ENCODE peak calls at places on chromosomes 3 and 15, in ten cellular contexts. One of them, this sample, is unnamed.

GRCh38 chr3:193897791-193898190 is 238.2 kb upstream of the HES1 start:
- DNase-seq in spleen: no peak
- DNase-seq in choroid plexus epithelial cell: no peak
- DNase-seq in HFF-Myc: no peak
- DNase-seq in bronchial epithelial cell: no peak
- DNase-seq in A549: no peak
- DNase-seq in fibroblast of the aortic adventitia: no peak
- DNase-seq in CD4-positive, alpha-beta memory T cell: no peak
- DNase-seq in heart left ventricle: no peak
- DNase-seq in cardiac fibroblast: no peak
- DNase-seq in this sample: no peak

GRCh38 chr3:193816656-193817311 is 223.8 kb downstream of the OPA1 start:
- DNase-seq in HFF-Myc: no peak
- DNase-seq in bronchial epithelial cell: no peak
- DNase-seq in choroid plexus epithelial cell: peak; percentile 55
- DNase-seq in CD4-positive, alpha-beta memory T cell: no peak
- DNase-seq in heart left ventricle: peak; percentile 89
- DNase-seq in spleen: peak; percentile 73
- DNase-seq in A549: peak; percentile 41
- DNase-seq in fibroblast of the aortic adventitia: peak; percentile 27
- DNase-seq in cardiac fibroblast: peak; percentile 36
- DNase-seq in this sample: no peak

GRCh38 chr15:70260096-70260495 is 162.4 kb upstream of the TLE3 start:
- DNase-seq in heart left ventricle: no peak
- DNase-seq in fibroblast of the aortic adventitia: no peak
- DNase-seq in CD4-positive, alpha-beta memory T cell: no peak
- DNase-seq in cardiac fibroblast: no peak
- DNase-seq in bronchial epithelial cell: no peak
- DNase-seq in A549: no peak
- DNase-seq in spleen: peak; percentile 44
- DNase-seq in choroid plexus epithelial cell: no peak
- DNase-seq in HFF-Myc: no peak
- DNase-seq in this sample: no peak

GRCh38 chr3:133459400-133459799 is 59.5 kb downstream of the BFSP2 start:
- DNase-seq in fibroblast of the aortic adventitia: peak; percentile 41
- DNase-seq in A549: no peak
- DNase-seq in HFF-Myc: no peak
- DNase-seq in heart left ventricle: peak; percentile 32
- DNase-seq in bronchial epithelial cell: no peak
- DNase-seq in CD4-positive, alpha-beta memory T cell: no peak
- DNase-seq in choroid plexus epithelial cell: peak; percentile 46
- DNase-seq in spleen: no peak
- DNase-seq in cardiac fibroblast: no peak
- DNase-seq in this sample: no peak

GRCh38 chr3:36893137-36893557 is 51.7 kb downstream of the TRANK1 start:
- DNase-seq in A549: peak; percentile 63
- DNase-seq in bronchial epithelial cell: peak; percentile 79
- DNase-seq in HFF-Myc: no peak
- DNase-seq in fibroblast of the aortic adventitia: peak; percentile 71
- DNase-seq in cardiac fibroblast: peak; percentile 92
- DNase-seq in heart left ventricle: peak; percentile 65
- DNase-seq in CD4-positive, alpha-beta memory T cell: peak; percentile 56
- DNase-seq in spleen: peak; percentile 61
- DNase-seq in choroid plexus epithelial cell: peak; percentile 89
- DNase-seq in this sample: no peak

GRCh38 chr3:32508731-32509130 is 6.1 kb upstream of the CMTM6 start:
- DNase-seq in bronchial epithelial cell: no peak
- DNase-seq in spleen: no peak
- DNase-seq in heart left ventricle: no peak
- DNase-seq in choroid plexus epithelial cell: peak; percentile 33
- DNase-seq in A549: no peak
- DNase-seq in CD4-positive, alpha-beta memory T cell: no peak
- DNase-seq in fibroblast of the aortic adventitia: peak; percentile 27
- DNase-seq in cardiac fibroblast: peak; percentile 39
- DNase-seq in HFF-Myc: peak; percentile 61
- DNase-seq in this sample: no peak

GRCh38 chr3:159882784-159883779 is 105.6 kb upstream of the IL12A start:
- DNase-seq in cardiac fibroblast: peak; percentile 81
- DNase-seq in A549: no peak
- DNase-seq in HFF-Myc: peak; percentile 61
- DNase-seq in fibroblast of the aortic adventitia: no peak
- DNase-seq in choroid plexus epithelial cell: peak; percentile 86
- DNase-seq in spleen: no peak
- DNase-seq in CD4-positive, alpha-beta memory T cell: no peak
- DNase-seq in heart left ventricle: no peak
- DNase-seq in bronchial epithelial cell: peak; percentile 84
- DNase-seq in this sample: no peak

GRCh38 chr3:58214484-58215316 is 3.9 kb upstream of the DNASE1L3 start:
- DNase-seq in fibroblast of the aortic adventitia: no peak
- DNase-seq in choroid plexus epithelial cell: peak; percentile 40
- DNase-seq in HFF-Myc: no peak
- DNase-seq in bronchial epithelial cell: peak; percentile 100
- DNase-seq in spleen: peak; percentile 88
- DNase-seq in CD4-positive, alpha-beta memory T cell: no peak
- DNase-seq in A549: peak; percentile 31
- DNase-seq in cardiac fibroblast: peak; percentile 70
- DNase-seq in heart left ventricle: no peak
- DNase-seq in this sample: no peak

DNA sequence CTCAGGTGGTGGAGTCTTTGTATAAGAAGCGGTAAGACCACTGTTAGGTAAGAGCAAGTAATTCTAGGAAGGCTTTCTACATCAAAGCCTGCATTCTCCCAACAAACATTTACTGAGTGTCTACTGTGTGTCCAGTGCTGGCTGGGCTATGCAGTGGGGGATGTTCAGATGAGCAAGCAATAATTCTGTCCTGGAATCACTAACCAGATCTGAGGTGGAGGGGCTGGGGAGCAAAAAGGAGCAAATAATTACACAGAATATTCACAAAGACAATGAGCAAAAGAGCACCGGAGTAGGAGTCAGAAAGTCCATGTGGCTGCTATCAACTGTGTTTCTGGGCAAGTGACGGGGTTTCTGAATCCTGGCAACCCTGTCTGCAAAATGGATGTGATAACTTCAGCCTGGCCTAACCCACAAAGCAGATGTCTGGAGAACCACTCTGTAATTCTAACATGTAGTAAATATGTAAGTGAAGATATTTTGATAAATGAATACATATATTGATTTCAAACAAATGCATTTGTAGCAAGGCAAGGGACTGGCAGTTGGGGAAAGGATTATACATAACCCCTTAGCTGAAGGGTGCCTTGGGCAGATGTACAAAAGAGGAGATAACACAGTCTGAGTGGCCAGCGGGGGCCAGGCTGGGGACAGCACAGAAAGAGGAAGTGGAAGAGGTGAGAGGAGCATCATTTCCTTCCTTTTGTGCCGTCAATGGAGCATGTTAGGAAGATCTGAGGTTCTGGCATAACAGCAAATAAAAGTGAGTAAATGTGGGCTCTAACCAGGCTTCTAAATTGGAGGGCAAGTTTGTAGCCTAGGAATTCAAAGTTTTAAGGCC is 28.8 kb downstream of the CYP8B1 start:
- DNase-seq in bronchial epithelial cell: no peak
- DNase-seq in HFF-Myc: no peak
- DNase-seq in fibroblast of the aortic adventitia: no peak
- DNase-seq in choroid plexus epithelial cell: no peak
- DNase-seq in CD4-positive, alpha-beta memory T cell: no peak
- DNase-seq in A549: no peak
- DNase-seq in heart left ventricle: peak; percentile 37
- DNase-seq in cardiac fibroblast: no peak
- DNase-seq in spleen: peak; percentile 85
- DNase-seq in this sample: no peak
- H3K4me3 ChIP-seq in bronchial epithelial cell: no peak overlapping the region
- H3K4me3 ChIP-seq in HFF-Myc: no peak overlapping the region
- H3K4me3 ChIP-seq in fibroblast of the aortic adventitia: no peak overlapping the region
- H3K4me3 ChIP-seq in choroid plexus epithelial cell: no peak overlapping the region
- H3K4me3 ChIP-seq in CD4-positive, alpha-beta memory T cell: no peak overlapping the region
- H3K4me3 ChIP-seq in A549: no peak overlapping the region
- H3K4me3 ChIP-seq in heart left ventricle: no peak overlapping the region
- H3K4me3 ChIP-seq in cardiac fibroblast: no peak overlapping the region
- H3K4me3 ChIP-seq in spleen: no peak overlapping the region
- H3K4me3 ChIP-seq in this sample: no peak overlapping the region

GRCh38 chr3:50356553-50356952 is 2.8 kb downstream of the TMEM115 start:
- DNase-seq in heart left ventricle: peak; percentile 65
- DNase-seq in cardiac fibroblast: peak; percentile 49
- DNase-seq in fibroblast of the aortic adventitia: peak; percentile 40
- DNase-seq in spleen: no peak
- DNase-seq in bronchial epithelial cell: peak; percentile 44
- DNase-seq in choroid plexus epithelial cell: no peak
- DNase-seq in A549: no peak
- DNase-seq in CD4-positive, alpha-beta memory T cell: no peak
- DNase-seq in HFF-Myc: no peak
- DNase-seq in this sample: no peak
- H3K4me3 ChIP-seq in heart left ventricle: peak overlapping the region; percentile 65
- H3K4me3 ChIP-seq in cardiac fibroblast: peak overlapping the region; percentile 88
- H3K4me3 ChIP-seq in fibroblast of the aortic adventitia: peak overlapping the region; percentile 96
- H3K4me3 ChIP-seq in spleen: peak overlapping the region; percentile 83
- H3K4me3 ChIP-seq in bronchial epithelial cell: no peak overlapping the region
- H3K4me3 ChIP-seq in choroid plexus epithelial cell: peak overlapping the region; percentile 99
- H3K4me3 ChIP-seq in A549: no peak overlapping the region
- H3K4me3 ChIP-seq in CD4-positive, alpha-beta memory T cell: no peak overlapping the region
- H3K4me3 ChIP-seq in HFF-Myc: peak overlapping the region; percentile 85
- H3K4me3 ChIP-seq in this sample: peak overlapping the region; percentile 94

DNA sequence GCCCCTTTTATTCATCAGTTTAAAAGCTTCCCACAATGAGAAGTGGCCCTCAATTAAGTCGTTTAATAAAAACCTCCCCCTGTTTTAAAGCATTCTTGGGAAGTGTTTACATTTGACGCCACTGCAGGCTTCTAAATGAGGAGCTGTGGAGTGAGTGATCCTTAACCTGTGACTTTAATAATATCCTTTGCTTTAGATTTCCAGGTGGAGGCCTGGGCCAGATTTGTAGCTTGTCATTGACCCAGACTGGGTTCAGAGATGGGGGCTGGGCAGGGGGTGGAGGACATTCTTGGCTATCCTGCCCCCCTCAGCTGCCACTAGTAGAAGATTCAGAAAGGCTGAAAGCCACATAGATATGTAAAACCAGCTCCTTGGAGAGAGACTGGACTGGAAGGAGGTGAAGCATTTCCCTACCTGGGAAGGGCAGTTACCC is 11.4 kb downstream of the CGNL1 start:
- DNase-seq in bronchial epithelial cell: no peak
- DNase-seq in cardiac fibroblast: no peak
- DNase-seq in fibroblast of the aortic adventitia: no peak
- DNase-seq in choroid plexus epithelial cell: no peak
- DNase-seq in heart left ventricle: no peak
- DNase-seq in A549: no peak
- DNase-seq in HFF-Myc: no peak
- DNase-seq in CD4-positive, alpha-beta memory T cell: no peak
- DNase-seq in spleen: no peak
- DNase-seq in this sample: no peak
- H3K4me3 ChIP-seq in bronchial epithelial cell: no peak overlapping the region
- H3K4me3 ChIP-seq in cardiac fibroblast: no peak overlapping the region
- H3K4me3 ChIP-seq in fibroblast of the aortic adventitia: no peak overlapping the region
- H3K4me3 ChIP-seq in choroid plexus epithelial cell: no peak overlapping the region
- H3K4me3 ChIP-seq in heart left ventricle: no peak overlapping the region
- H3K4me3 ChIP-seq in A549: no peak overlapping the region
- H3K4me3 ChIP-seq in HFF-Myc: no peak overlapping the region
- H3K4me3 ChIP-seq in CD4-positive, alpha-beta memory T cell: no peak overlapping the region
- H3K4me3 ChIP-seq in spleen: no peak overlapping the region
- H3K4me3 ChIP-seq in this sample: no peak overlapping the region

DNA sequence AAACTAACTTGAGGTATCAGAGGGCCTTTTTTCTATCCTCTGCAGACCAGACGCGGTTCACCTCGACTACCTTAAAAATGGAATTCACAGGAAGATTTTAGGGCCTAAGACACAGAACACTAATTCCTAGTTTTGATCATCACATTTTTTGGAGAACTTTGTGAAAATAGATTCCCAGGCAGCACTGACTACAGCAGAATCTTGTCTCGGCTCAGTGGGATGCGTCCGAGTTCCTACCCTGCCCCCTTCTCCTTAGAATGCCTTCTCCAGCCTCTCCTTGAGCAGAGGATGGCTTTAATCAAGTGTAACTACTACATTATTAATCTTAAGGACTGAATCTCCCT is 393 bp upstream of the TERC start:
- DNase-seq in CD4-positive, alpha-beta memory T cell: no peak
- DNase-seq in cardiac fibroblast: no peak
- DNase-seq in fibroblast of the aortic adventitia: no peak
- DNase-seq in spleen: no peak
- DNase-seq in choroid plexus epithelial cell: no peak
- DNase-seq in A549: no peak
- DNase-seq in HFF-Myc: no peak
- DNase-seq in heart left ventricle: no peak
- DNase-seq in bronchial epithelial cell: no peak
- DNase-seq in this sample: no peak
- H3K4me3 ChIP-seq in CD4-positive, alpha-beta memory T cell: peak overlapping the region; percentile 70
- H3K4me3 ChIP-seq in cardiac fibroblast: peak overlapping the region; percentile 75
- H3K4me3 ChIP-seq in fibroblast of the aortic adventitia: peak overlapping the region; percentile 52
- H3K4me3 ChIP-seq in spleen: peak overlapping the region; percentile 84
- H3K4me3 ChIP-seq in choroid plexus epithelial cell: peak overlapping the region; percentile 85
- H3K4me3 ChIP-seq in A549: peak overlapping the region; percentile 92
- H3K4me3 ChIP-seq in HFF-Myc: peak overlapping the region; percentile 76
- H3K4me3 ChIP-seq in heart left ventricle: peak overlapping the region; percentile 83
- H3K4me3 ChIP-seq in bronchial epithelial cell: peak overlapping the region; percentile 87
- H3K4me3 ChIP-seq in this sample: peak overlapping the region; percentile 92

DNA sequence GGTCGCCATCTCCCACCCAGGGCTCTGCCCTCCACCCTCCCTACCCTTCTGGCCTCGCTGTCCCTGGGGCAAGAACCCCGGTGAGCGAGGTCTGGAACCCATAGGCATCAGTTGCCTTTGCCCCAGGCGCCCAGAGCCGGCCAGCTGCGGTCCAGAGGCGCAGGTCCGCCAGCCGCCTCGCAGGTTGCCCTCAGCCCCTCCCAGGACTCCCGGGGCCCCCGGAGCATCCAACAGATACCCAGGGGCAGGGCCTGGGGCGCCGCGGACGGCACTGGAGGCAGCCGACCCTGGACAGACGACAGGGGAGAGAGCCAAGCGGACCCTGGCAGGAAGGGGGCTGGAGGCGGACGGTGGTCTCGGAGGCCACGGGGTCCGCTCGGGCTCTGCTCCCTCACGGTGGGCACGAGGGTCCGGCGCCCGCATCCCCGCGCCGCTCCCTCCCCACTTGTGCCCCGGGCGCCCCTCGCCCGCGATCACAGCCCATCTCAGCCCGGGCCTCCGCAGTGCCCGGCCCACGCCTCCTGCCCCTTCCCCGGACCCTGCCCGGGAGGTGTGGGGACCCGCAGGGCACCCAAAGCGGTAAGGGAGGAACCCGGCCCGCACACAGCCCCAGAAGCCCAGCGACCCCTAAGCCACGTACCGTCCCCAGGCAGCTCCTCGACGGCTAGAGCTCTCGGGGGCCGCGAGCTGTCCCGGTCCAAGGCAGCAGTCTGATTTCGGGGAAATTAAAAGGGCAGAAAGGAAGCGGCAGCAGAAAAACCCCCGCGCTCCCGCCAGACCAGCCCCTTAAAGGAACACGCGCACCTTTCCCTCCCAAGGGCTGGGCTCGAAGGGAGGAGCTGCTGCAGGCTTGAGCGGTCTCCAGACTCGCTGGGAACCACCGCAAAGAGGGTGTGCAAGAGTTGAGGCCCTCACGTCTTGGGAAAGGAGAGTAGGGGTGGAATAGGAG is at the start of gene HAPLN3:
- DNase-seq in cardiac fibroblast: peak; percentile 46
- DNase-seq in CD4-positive, alpha-beta memory T cell: peak; percentile 46
- DNase-seq in bronchial epithelial cell: no peak
- DNase-seq in choroid plexus epithelial cell: peak; percentile 57
- DNase-seq in spleen: no peak
- DNase-seq in HFF-Myc: no peak
- DNase-seq in heart left ventricle: no peak
- DNase-seq in A549: peak; percentile 60
- DNase-seq in fibroblast of the aortic adventitia: no peak
- DNase-seq in this sample: no peak
- H3K4me3 ChIP-seq in cardiac fibroblast: peak within 1 kb of the TSS; percentile 60
- H3K4me3 ChIP-seq in CD4-positive, alpha-beta memory T cell: peak within 1 kb of the TSS; percentile 89
- H3K4me3 ChIP-seq in bronchial epithelial cell: peak within 1 kb of the TSS; percentile 41
- H3K4me3 ChIP-seq in choroid plexus epithelial cell: peak within 1 kb of the TSS; percentile 58
- H3K4me3 ChIP-seq in spleen: peak within 1 kb of the TSS; percentile 87
- H3K4me3 ChIP-seq in HFF-Myc: peak within 1 kb of the TSS; percentile 45
- H3K4me3 ChIP-seq in heart left ventricle: peak within 1 kb of the TSS; percentile 61
- H3K4me3 ChIP-seq in A549: peak within 1 kb of the TSS; percentile 51
- H3K4me3 ChIP-seq in fibroblast of the aortic adventitia: peak within 1 kb of the TSS; percentile 71
- H3K4me3 ChIP-seq in this sample: peak within 1 kb of the TSS; percentile 93

This sample was measured in thoracic aorta.